ENCODE peak calls at places on chromosomes 11 and 22, in nine cellular contexts. O is activated CD4-positive, alpha-beta T cell treated with anti-CD3 and anti-CD28 coated beads, Interleukin-2, amount 50 U/mL, for 24 hours; N is GM12865; X is activated naive CD4-positive, alpha-beta T cell; M is AG09309; C is RKO; A is T1000; L is posterior vena cava; K is activated effector memory CD4-positive, alpha-beta T cell treated with anti-CD3 and anti-CD28 coated beads, Interleukin-2, amount 50 U/mL, for 16 hours. S is an unnamed sample.

GRCh38 chr11:69702769-69703510 is 882 bp downstream of the FGF19 start:
- DNase-seq in O (no peak), N (no peak), X (no peak), M (no peak), C (no peak), A (no peak), L (peak), K (no peak), S (no peak)

GRCh38 chr22:46741974-46742519 is 4.0 kb upstream of the CERK start:
- DNase-seq in O (no peak), N (no peak), X (no peak), M (no peak), C (no peak), A (no peak), L (no peak), K (no peak), S (no peak)

GRCh38 chr22:38697055-38697980 is 3.4 kb downstream of the JOSD1 start:
- DNase-seq in O (no peak), N (no peak), X (no peak), M (no peak), C (peak), A (no peak), L (no peak), K (no peak), S (no peak)

GRCh38 chr11:119691020-119691666 is 37.9 kb downstream of the NECTIN1 start:
- DNase-seq in O (no peak), N (peak), X (no peak), M (no peak), C (no peak), A (no peak), L (no peak), K (no peak), S (no peak)

GRCh38 chr11:119594639-119595249 is 134.3 kb downstream of the NECTIN1 start:
- DNase-seq in O (no peak), N (no peak), X (no peak), M (no peak), C (no peak), A (peak), L (no peak), K (no peak), S (no peak)

GRCh38 chr11:102452461-102453285 is at the start of gene TMEM123:
- DNase-seq in O (peak), N (peak), X (peak), M (no peak), C (peak), A (peak), L (peak), K (peak), S (peak)

GRCh38 chr11:65429724-65430405 is 7.3 kb downstream of the NEAT1 start:
- DNase-seq in O (no peak), N (peak), X (no peak), M (peak), C (no peak), A (no peak), L (peak), K (peak), S (peak)

GRCh38 chr11:83115551-83115950 is 41.4 kb upstream of the PCF11 start:
- DNase-seq in O (no peak), N (no peak), X (no peak), M (no peak), C (no peak), A (no peak), L (no peak), K (no peak), S (no peak)

GRCh38 chr11:43515090-43515489 is 156.4 kb downstream of the TTC17 start:
- DNase-seq in O (no peak), N (peak), X (no peak), M (no peak), C (no peak), A (no peak), L (no peak), K (no peak), S (peak)

GRCh38 chr22:41226728-41227655 is 13.7 kb downstream of the CHADL start:
- DNase-seq in O (no peak), N (no peak), X (no peak), M (no peak), C (no peak), A (no peak), L (no peak), K (no peak), S (no peak)

GRCh38 chr22:50601669-50602337 is 1.2 kb downstream of the MAPK8IP2 start:
- DNase-seq in O (no peak), N (no peak), X (no peak), M (no peak), C (no peak), A (no peak), L (peak), K (no peak), S (no peak)

GRCh38 chr11:72930011-72930410 is 115.8 kb downstream of the ATG16L2 start:
- DNase-seq in O (no peak), N (peak), X (no peak), M (peak), C (no peak), A (no peak), L (no peak), K (no peak), S (no peak)

GRCh38 chr11:30239025-30239424 is 8.2 kb downstream of the FSHB start:
- DNase-seq in O (no peak), N (no peak), X (no peak), M (no peak), C (no peak), A (no peak), L (no peak), K (no peak), S (no peak)

GRCh38 chr11:61541568-61541967 is 33.0 kb downstream of the LRRC10B start:
- DNase-seq in O (no peak), N (peak), X (no peak), M (peak), C (no peak), A (no peak), L (no peak), K (no peak), S (peak)

GRCh38 chr11:120344302-120345004 is 8.2 kb downstream of the ARHGEF12 start:
- DNase-seq in O (peak), N (peak), X (no peak), M (no peak), C (no peak), A (no peak), L (no peak), K (peak), S (peak)

GRCh38 chr11:69166186-69167115 is 10.7 kb downstream of the SMIM38 start:
- DNase-seq in O (peak), N (peak), X (no peak), M (peak), C (peak), A (peak), L (no peak), K (peak), S (peak)

GRCh38 chr11:104968856-104969776 is 742 bp upstream of the CASP4 start:
- DNase-seq in O (no peak), N (no peak), X (no peak), M (no peak), C (peak), A (no peak), L (peak), K (no peak), S (no peak)

GRCh38 chr11:117356126-117356761 is 28.6 kb downstream of the CEP164 start:
- DNase-seq in O (no peak), N (no peak), X (no peak), M (no peak), C (no peak), A (no peak), L (peak), K (no peak), S (no peak)

GRCh38 chr22:40665312-40665711 is 14.0 kb upstream of the MCHR1 start:
- DNase-seq in O (no peak), N (no peak), X (no peak), M (peak), C (no peak), A (no peak), L (peak), K (no peak), S (no peak)

GRCh38 chr11:28924007-28924406 is 815.8 kb downstream of the METTL15 start:
- DNase-seq in O (no peak), N (no peak), X (no peak), M (no peak), C (no peak), A (no peak), L (no peak), K (no peak), S (no peak)

GRCh38 chr22:22080270-22080669 is 97.7 kb upstream of the TOP3B start:
- DNase-seq in O (no peak), N (no peak), X (no peak), M (no peak), C (no peak), A (no peak), L (no peak), K (no peak), S (no peak)

GRCh38 chr11:69394902-69395690 is 86.4 kb upstream of the LINC01488 start:
- DNase-seq in O (no peak), N (no peak), X (no peak), M (no peak), C (no peak), A (no peak), L (peak), K (no peak), S (no peak)